ENCODE peak calls at places on chromosomes 3 and 15, in nine cellular contexts. Z is iris pigment epithelial cell, W is transverse colon, B is iPS-NIHi11, F is lung microvascular endothelial cell, V is caudate nucleus, C is Caki2, L is cardiac muscle cell, I is endothelial cell. S is an unnamed sample.

GRCh38 chr3:171055336-171056178 is 29.0 kb upstream of the SLC2A2 start:
- DNase-seq in Z (peak), W (no peak), B (no peak), F (no peak), V (no peak), C (peak), L (no peak), I (no peak), S (no peak)

GRCh38 chr15:63503739-63504246 is 600 bp upstream of the USP3 start:
- DNase-seq in Z (peak), W (peak), B (no peak), F (peak), V (peak), C (no peak), L (peak), I (peak), S (no peak)

GRCh38 chr3:192207661-192208060 is 519.7 kb downstream of the FGF12 start:
- DNase-seq in Z (no peak), W (no peak), B (no peak), F (peak), V (no peak), C (no peak), L (no peak), I (no peak), S (peak)

GRCh38 chr15:34608517-34608916 is 25.1 kb upstream of the GOLGA8B start:
- DNase-seq in Z (no peak), W (no peak), B (no peak), F (no peak), V (no peak), C (no peak), L (no peak), I (no peak), S (no peak)

GRCh38 chr15:39396979-39397615 is 183.8 kb upstream of the THBS1 start:
- DNase-seq in Z (no peak), W (no peak), B (no peak), F (no peak), V (no peak), C (no peak), L (no peak), I (no peak), S (no peak)

GRCh38 chr3:52723935-52724334 is 18.0 kb downstream of the SPCS1 start:
- DNase-seq in Z (no peak), W (no peak), B (no peak), F (no peak), V (no peak), C (no peak), L (no peak), I (no peak), S (no peak)

GRCh38 chr3:122680381-122681293 is at the start of gene PARP14:
- DNase-seq in Z (peak), W (peak), B (peak), F (peak), V (no peak), C (peak), L (peak), I (peak), S (no peak)

GRCh38 chr3:10437272-10437994 is 68.0 kb downstream of the ATP2B2 start:
- DNase-seq in Z (peak), W (no peak), B (no peak), F (no peak), V (no peak), C (no peak), L (no peak), I (no peak), S (no peak)

GRCh38 chr3:48418651-48419050 is 11.2 kb downstream of the PLXNB1 start:
- DNase-seq in Z (no peak), W (no peak), B (no peak), F (no peak), V (no peak), C (no peak), L (no peak), I (no peak), S (no peak)

GRCh38 chr3:141109761-141110160 is 58.6 kb downstream of the SPSB4 start:
- DNase-seq in Z (no peak), W (no peak), B (no peak), F (no peak), V (no peak), C (no peak), L (peak), I (no peak), S (no peak)

GRCh38 chr3:5188419-5189405 is 1.2 kb downstream of the EDEM1 start:
- DNase-seq in Z (peak), W (peak), B (peak), F (peak), V (no peak), C (peak), L (peak), I (peak), S (no peak)

GRCh38 chr15:68843425-68844311 is 23.0 kb upstream of the ANP32A start:
- DNase-seq in Z (peak), W (peak), B (peak), F (peak), V (no peak), C (no peak), L (peak), I (peak), S (no peak)

GRCh38 chr15:31260646-31261265 is 65.9 kb upstream of the KLF13 start:
- DNase-seq in Z (no peak), W (no peak), B (no peak), F (no peak), V (no peak), C (no peak), L (no peak), I (no peak), S (no peak)

GRCh38 chr15:81155375-81156218 is 21.5 kb downstream of the CFAP161 start:
- DNase-seq in Z (peak), W (peak), B (peak), F (peak), V (no peak), C (peak), L (peak), I (no peak), S (peak)

GRCh38 chr3:43286115-43286885 is at the start of gene SNRK:
- DNase-seq in Z (peak), W (peak), B (peak), F (peak), V (peak), C (peak), L (peak), I (peak), S (peak)